ENCODE peak calls at places on chromosomes 13 and 19, in seven cellular contexts. One of them, this sample, is unnamed.

GRCh38 chr19:35995655-35995993 is 636 bp downstream of the SDHAF1 start:
- DNase-seq in tibial artery: peak; percentile 81
- DNase-seq in iPS DF 19.7: no peak
- DNase-seq in dorsolateral prefrontal cortex: no peak
- DNase-seq in stomach: no peak
- DNase-seq in DMS153: no peak
- DNase-seq in AG04450: no peak
- DNase-seq in this sample: no peak

GRCh38 chr13:33624740-33625139 is 193.2 kb upstream of the RFC3 start:
- DNase-seq in tibial artery: no peak
- DNase-seq in iPS DF 19.7: no peak
- DNase-seq in dorsolateral prefrontal cortex: no peak
- DNase-seq in stomach: no peak
- DNase-seq in DMS153: no peak
- DNase-seq in AG04450: no peak
- DNase-seq in this sample: no peak

GRCh38 chr19:49106648-49107135 is 7.5 kb upstream of the LIN7B start:
- DNase-seq in tibial artery: no peak
- DNase-seq in iPS DF 19.7: no peak
- DNase-seq in dorsolateral prefrontal cortex: peak; percentile 58
- DNase-seq in stomach: peak; percentile 60
- DNase-seq in DMS153: no peak
- DNase-seq in AG04450: no peak
- DNase-seq in this sample: no peak

GRCh38 chr19:20503536-20503935 is 62.0 kb downstream of the ZNF737 start:
- DNase-seq in tibial artery: no peak
- DNase-seq in iPS DF 19.7: no peak
- DNase-seq in dorsolateral prefrontal cortex: no peak
- DNase-seq in stomach: peak; percentile 26
- DNase-seq in DMS153: no peak
- DNase-seq in AG04450: no peak
- DNase-seq in this sample: no peak

GRCh38 chr19:17751103-17751911 is at the start of gene FCHO1:
- DNase-seq in tibial artery: peak; percentile 71
- DNase-seq in iPS DF 19.7: no peak
- DNase-seq in dorsolateral prefrontal cortex: peak; percentile 38
- DNase-seq in stomach: peak; percentile 51
- DNase-seq in DMS153: no peak
- DNase-seq in AG04450: no peak
- DNase-seq in this sample: peak; percentile 36

GRCh38 chr19:49507803-49508494 is 4.5 kb upstream of the FCGRT start:
- DNase-seq in tibial artery: no peak
- DNase-seq in iPS DF 19.7: no peak
- DNase-seq in dorsolateral prefrontal cortex: no peak
- DNase-seq in stomach: no peak
- DNase-seq in DMS153: no peak
- DNase-seq in AG04450: no peak
- DNase-seq in this sample: no peak

GRCh38 chr19:48735031-48735615 is 5.3 kb downstream of the RASIP1 start:
- DNase-seq in tibial artery: no peak
- DNase-seq in iPS DF 19.7: no peak
- DNase-seq in dorsolateral prefrontal cortex: no peak
- DNase-seq in stomach: no peak
- DNase-seq in DMS153: no peak
- DNase-seq in AG04450: no peak
- DNase-seq in this sample: no peak

GRCh38 chr19:16661480-16662034 is 618 bp downstream of the TMEM38A start:
- DNase-seq in tibial artery: peak; percentile 91
- DNase-seq in iPS DF 19.7: no peak
- DNase-seq in dorsolateral prefrontal cortex: peak; percentile 11
- DNase-seq in stomach: peak; percentile 33
- DNase-seq in DMS153: no peak
- DNase-seq in AG04450: no peak
- DNase-seq in this sample: peak; percentile 26

GRCh38 chr13:38309397-38309796 is 40.3 kb upstream of the UFM1 start:
- DNase-seq in tibial artery: no peak
- DNase-seq in iPS DF 19.7: no peak
- DNase-seq in dorsolateral prefrontal cortex: no peak
- DNase-seq in stomach: no peak
- DNase-seq in DMS153: no peak
- DNase-seq in AG04450: no peak
- DNase-seq in this sample: no peak

GRCh38 chr13:40483601-40484000 is 182.8 kb downstream of the FOXO1 start:
- DNase-seq in tibial artery: no peak
- DNase-seq in iPS DF 19.7: no peak
- DNase-seq in dorsolateral prefrontal cortex: peak; percentile 70
- DNase-seq in stomach: no peak
- DNase-seq in DMS153: peak; percentile 69
- DNase-seq in AG04450: no peak
- DNase-seq in this sample: no peak

GRCh38 chr13:87792878-87793277 is 121.7 kb downstream of the SLITRK5 start:
- DNase-seq in tibial artery: no peak
- DNase-seq in iPS DF 19.7: no peak
- DNase-seq in dorsolateral prefrontal cortex: no peak
- DNase-seq in stomach: no peak
- DNase-seq in DMS153: no peak
- DNase-seq in AG04450: no peak
- DNase-seq in this sample: no peak

GRCh38 chr13:45807520-45808099 is 43.9 kb downstream of the SIAH3 start:
- DNase-seq in tibial artery: no peak
- DNase-seq in iPS DF 19.7: peak; percentile 42
- DNase-seq in dorsolateral prefrontal cortex: peak; percentile 57
- DNase-seq in stomach: peak; percentile 33
- DNase-seq in DMS153: peak; percentile 36
- DNase-seq in AG04450: no peak
- DNase-seq in this sample: no peak

GRCh38 chr13:40452038-40452666 is 214.3 kb downstream of the FOXO1 start:
- DNase-seq in tibial artery: no peak
- DNase-seq in iPS DF 19.7: no peak
- DNase-seq in dorsolateral prefrontal cortex: no peak
- DNase-seq in stomach: no peak
- DNase-seq in DMS153: no peak
- DNase-seq in AG04450: no peak
- DNase-seq in this sample: no peak

GRCh38 chr19:46241676-46242075 is 12.1 kb downstream of the IGFL1 start:
- DNase-seq in tibial artery: no peak
- DNase-seq in iPS DF 19.7: no peak
- DNase-seq in dorsolateral prefrontal cortex: no peak
- DNase-seq in stomach: no peak
- DNase-seq in DMS153: no peak
- DNase-seq in AG04450: no peak
- DNase-seq in this sample: no peak

GRCh38 chr19:9309974-9310446 is 372 bp upstream of the ZNF699 start:
- DNase-seq in tibial artery: peak; percentile 95
- DNase-seq in iPS DF 19.7: no peak
- DNase-seq in dorsolateral prefrontal cortex: peak; percentile 89
- DNase-seq in stomach: peak; percentile 85
- DNase-seq in DMS153: peak; percentile 85
- DNase-seq in AG04450: no peak
- DNase-seq in this sample: peak; percentile 97

GRCh38 chr19:39502640-39503417 is 4.1 kb downstream of the DLL3 start:
- DNase-seq in tibial artery: no peak
- DNase-seq in iPS DF 19.7: no peak
- DNase-seq in dorsolateral prefrontal cortex: no peak
- DNase-seq in stomach: peak; percentile 62
- DNase-seq in DMS153: no peak
- DNase-seq in AG04450: no peak
- DNase-seq in this sample: no peak

GRCh38 chr19:10222201-10222890 is 8.8 kb downstream of the S1PR2 start:
- DNase-seq in tibial artery: no peak
- DNase-seq in iPS DF 19.7: no peak
- DNase-seq in dorsolateral prefrontal cortex: no peak
- DNase-seq in stomach: no peak
- DNase-seq in DMS153: no peak
- DNase-seq in AG04450: no peak
- DNase-seq in this sample: no peak

GRCh38 chr19:55196803-55197202 is 12.5 kb downstream of the PTPRH start:
- DNase-seq in tibial artery: no peak
- DNase-seq in iPS DF 19.7: no peak
- DNase-seq in dorsolateral prefrontal cortex: no peak
- DNase-seq in stomach: no peak
- DNase-seq in DMS153: no peak
- DNase-seq in AG04450: no peak
- DNase-seq in this sample: no peak

GRCh38 chr13:90365130-90365529 is 982.4 kb upstream of the MIR17HG start:
- DNase-seq in tibial artery: no peak
- DNase-seq in iPS DF 19.7: no peak
- DNase-seq in dorsolateral prefrontal cortex: no peak
- DNase-seq in stomach: no peak
- DNase-seq in DMS153: no peak
- DNase-seq in AG04450: no peak
- DNase-seq in this sample: no peak

GRCh38 chr19:10553943-10554381 is 10.3 kb downstream of the ATG4D start:
- DNase-seq in tibial artery: no peak
- DNase-seq in iPS DF 19.7: no peak
- DNase-seq in dorsolateral prefrontal cortex: no peak
- DNase-seq in stomach: peak; percentile 29
- DNase-seq in DMS153: no peak
- DNase-seq in AG04450: no peak
- DNase-seq in this sample: no peak

This sample was measured in hypothalamus.